ENCODE peak calls at places on chromosomes 11 and 22, in four cellular contexts. E is thoracic aorta; F is cardiac muscle cell; W is CD4-positive, alpha-beta memory T cell. S is an unnamed sample. For H3K4me1 and H3K9me3, the result is how much of the 10 kb centered on the place peaks cover.

GRCh38 chr11:13487661-13488030 is 8.2 kb downstream of the PTH start:
- DNase-seq in E (no peak), F (no peak), W (peak), S (no peak)

GRCh38 chr11:26651916-26652315 is 69.9 kb downstream of the SLC5A12 start:
- DNase-seq in E (no peak), F (no peak), W (no peak), S (no peak)

GRCh38 chr11:94732617-94733292 is 35.4 kb upstream of the AMOTL1 start:
- DNase-seq in E (no peak), F (no peak), W (no peak), S (no peak)

GRCh38 chr22:38824587-38824986 is 19.2 kb downstream of the NPTXR start:
- DNase-seq in E (no peak), F (peak), W (peak), S (peak)

GRCh38 chr11:65576232-65576866 is 496 bp downstream of the EHBP1L1 start:
- DNase-seq in E (no peak), F (no peak), W (no peak), S (peak)

GRCh38 chr11:70471254-70471653 is 72.9 kb downstream of the CTTN start:
- DNase-seq in E (no peak), F (peak), W (peak), S (peak)

GRCh38 chr11:80167766-80168165 is 726.9 kb upstream of the TENM4 start:
- DNase-seq in E (no peak), F (no peak), W (no peak), S (no peak)

GRCh38 chr11:45210846-45211245 is 64.4 kb downstream of the PRDM11 start:
- DNase-seq in E (no peak), F (no peak), W (no peak), S (no peak)

GRCh38 chr22:39220897-39221850 is 23.6 kb downstream of the PDGFB start:
- DNase-seq in E (no peak), F (no peak), W (no peak), S (no peak)

GRCh38 chr11:19892387-19892786 is 179.8 kb downstream of the NAV2 start:
- DNase-seq in E (no peak), F (no peak), W (no peak), S (no peak)

GRCh38 chr11:114604179-114604813 is 8.7 kb upstream of the NXPE4 start:
- DNase-seq in E (no peak), F (no peak), W (no peak), S (no peak)

GRCh38 chr11:113384551-113384950 is 3.0 kb upstream of the ANKK1 start:
- DNase-seq in E (no peak), F (peak), W (no peak), S (no peak)

GRCh38 chr11:78806214-78807004 is 231.7 kb upstream of the NARS2 start:
- DNase-seq in E (no peak), F (no peak), W (no peak), S (no peak)

GRCh38 chr11:96161271-96162089 is 181.5 kb downstream of the MAML2 start:
- DNase-seq in E (no peak), F (no peak), W (no peak), S (no peak)

GRCh38 chr11:75536786-75537629 is 11.3 kb upstream of the GDPD5 start:
- DNase-seq in E (no peak), F (no peak), W (no peak), S (no peak)

GRCh38 chr11:36374726-36375125 is 78.6 kb downstream of the PRR5L start:
- DNase-seq in E (no peak), F (no peak), W (no peak), S (no peak)

GRCh38 chr11:95912902-95913560 is 10.9 kb downstream of the MTMR2 start:
- DNase-seq in E (no peak), F (no peak), W (no peak), S (no peak)

GRCh38 chr11:17156283-17156682 is 51.5 kb downstream of the PIK3C2A start:
- DNase-seq in E (no peak), F (no peak), W (no peak), S (no peak)

GRCh38 chr11:9787981-9788521 is 124.2 kb downstream of the SWAP70 start:
- DNase-seq in E (peak), F (no peak), W (no peak), S (no peak)

GRCh38 chr11:20501971-20502370 is 97.4 kb upstream of the SLC6A5 start:
- DNase-seq in E (no peak), F (no peak), W (no peak), S (no peak)

GRCh38 chr22:41842996-41843970 is 10.4 kb downstream of the SREBF2 start:
- DNase-seq in E (no peak), F (no peak), W (no peak), S (no peak)

GRCh38 chr11:6531267-6531752 is 34.2 kb downstream of the DNHD1 start:
- DNase-seq in E (no peak), F (peak), W (peak), S (peak)

GRCh38 chr22:38271927-38272372 is 860 bp downstream of the TMEM184B start:
- DNase-seq in E (no peak), F (no peak), W (peak), S (no peak)

GRCh38 chr11:33835143-33835878 is 56.6 kb downstream of the LMO2 start:
- DNase-seq in E (no peak), F (peak), W (no peak), S (no peak)

GRCh38 chr11:61751384-61751783 is 1.1 kb upstream of the MYRF start:
- DNase-seq in E (no peak), F (no peak), W (no peak), S (no peak)

GRCh38 chr22:30884211-30885000 is 84.2 kb downstream of the MORC2 start:
- DNase-seq in E (no peak), F (no peak), W (no peak), S (no peak)

GRCh38 chr11:68338041-68338800 is 25.8 kb downstream of the LRP5 start:
- DNase-seq in E (no peak), F (no peak), W (no peak), S (no peak)

GRCh38 chr11:126363706-126364245 is 8.3 kb downstream of the ST3GAL4 start:
- DNase-seq in E (no peak), F (no peak), W (no peak), S (no peak)

GRCh38 chr22:24775769-24776492 is 1.4 kb upstream of the PIWIL3 start:
- DNase-seq in E (no peak), F (no peak), W (no peak), S (no peak)

GRCh38 chr22:43845981-43846380 is 16.3 kb downstream of the SULT4A1 start:
- DNase-seq in E (no peak), F (no peak), W (no peak), S (no peak)

GRCh38 chr11:118625976-118626375 is 18.6 kb downstream of the PHLDB1 start:
- DNase-seq in E (no peak), F (no peak), W (no peak), S (peak)

GRCh38 chr11:110317516-110317932 is 21.1 kb upstream of the RDX start:
- DNase-seq in E (no peak), F (peak), W (no peak), S (no peak)

GRCh38 chr11:112744041-112744440 is 217.2 kb upstream of the NCAM1 start:
- DNase-seq in E (no peak), F (no peak), W (no peak), S (no peak)

GRCh38 chr11:60756307-60757032 is at the start of gene MS4A15:
- DNase-seq in E (no peak), F (peak), W (no peak), S (peak)

GRCh38 chr11:111949519-111950426 is 12.6 kb downstream of the DIXDC1 start:
- DNase-seq in E (no peak), F (no peak), W (no peak), S (no peak)

GRCh38 chr11:15945726-15946125 is 410.6 kb downstream of the SOX6 start:
- DNase-seq in E (no peak), F (no peak), W (no peak), S (no peak)

GRCh38 chr11:2777871-2778629 is 78.3 kb upstream of the KCNQ1OT1 start:
- DNase-seq in E (no peak), F (peak), W (no peak), S (no peak)

GRCh38 chr22:38471237-38471636 is 3.3 kb downstream of the KDELR3 start:
- DNase-seq in E (no peak), F (no peak), W (no peak), S (no peak)

GRCh38 chr11:67022961-67023956 is at the start of gene SYT12:
- DNase-seq in E (no peak), F (peak), W (no peak), S (no peak)

GRCh38 chr11:67023957-67024353 is 1.0 kb downstream of the SYT12 start:
- DNase-seq in E (no peak), F (no peak), W (no peak), S (no peak)

GRCh38 chr11:67024410-67024809 is 1.5 kb downstream of the SYT12 start:
- DNase-seq in E (no peak), F (no peak), W (peak), S (peak)

GRCh38 chr11:67025750-67026149 is 2.8 kb downstream of the SYT12 start:
- DNase-seq in E (no peak), F (no peak), W (no peak), S (no peak)

GRCh38 chr11:67024966-67025365 is 2.0 kb downstream of the SYT12 start:
- DNase-seq in E (no peak), F (no peak), W (no peak), S (no peak)
- H3K4me1 ChIP-seq in E (under half), F (under half), W (under half), S (under half)

DNA sequence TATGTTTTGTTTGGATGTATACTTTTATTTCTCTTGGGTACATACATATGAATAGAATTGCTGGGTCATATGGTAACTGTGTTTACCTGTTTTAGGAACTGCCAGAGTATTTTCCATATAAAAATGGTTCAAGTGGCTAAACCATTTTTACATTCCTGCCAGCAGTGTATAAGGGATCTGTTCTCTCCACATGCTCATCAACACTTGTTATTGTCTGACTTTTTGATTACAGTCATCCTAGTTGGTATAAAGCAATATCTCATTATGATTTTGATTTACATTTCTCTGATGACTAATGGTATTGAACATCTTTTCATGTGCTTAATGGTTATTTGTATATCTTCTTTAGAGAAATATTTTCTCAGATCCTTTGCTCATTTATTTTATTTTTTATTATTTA is 104.2 kb upstream of the RRM1 start:
- DNase-seq in E (no peak), F (no peak), W (no peak), S (no peak)
- H3K9me3 ChIP-seq in E (under half), F (under half), W (under half), S (under half)

DNA sequence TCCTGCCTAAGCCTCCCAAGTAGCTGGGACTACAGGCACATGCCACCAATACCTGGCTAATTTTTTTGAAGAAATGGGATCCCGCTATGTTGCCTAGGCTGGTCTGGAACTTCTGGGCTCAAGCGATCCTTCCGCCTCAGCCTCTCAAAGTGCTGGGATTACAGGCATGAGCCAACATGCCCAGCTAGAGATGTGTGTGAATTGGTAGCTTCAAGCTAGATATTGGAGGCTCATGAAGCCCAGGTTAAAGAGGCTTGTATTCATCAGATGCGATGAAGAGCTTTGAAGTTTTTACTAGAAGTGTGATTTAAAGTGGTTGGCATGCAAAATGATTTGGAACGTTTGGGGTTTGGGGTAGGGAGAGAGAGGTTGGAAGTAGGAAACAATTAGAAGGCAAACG is 19.6 kb downstream of the NF2 start:
- DNase-seq in E (no peak), F (no peak), W (no peak), S (no peak)
- H3K4me1 ChIP-seq in E (under half), F (under half), W (under half), S (under half)

GRCh38 chr11:129740877-129741276 is 74.8 kb upstream of the TMEM45B start:
- DNase-seq in E (no peak), F (no peak), W (no peak), S (no peak)
- H3K9me3 ChIP-seq in E (under half), F (under half), W (under half), S (under half)

GRCh38 chr11:3946445-3947017 is 91.1 kb downstream of the STIM1 start:
- DNase-seq in E (no peak), F (peak), W (no peak), S (peak)

GRCh38 chr11:3949132-3949531 is 93.7 kb downstream of the STIM1 start:
- DNase-seq in E (no peak), F (no peak), W (peak), S (peak)

GRCh38 chr11:3944198-3944597 is 88.7 kb downstream of the STIM1 start:
- DNase-seq in E (no peak), F (no peak), W (no peak), S (no peak)

GRCh38 chr11:3950996-3951662 is 95.7 kb downstream of the STIM1 start:
- DNase-seq in E (no peak), F (peak), W (no peak), S (peak)

DNA sequence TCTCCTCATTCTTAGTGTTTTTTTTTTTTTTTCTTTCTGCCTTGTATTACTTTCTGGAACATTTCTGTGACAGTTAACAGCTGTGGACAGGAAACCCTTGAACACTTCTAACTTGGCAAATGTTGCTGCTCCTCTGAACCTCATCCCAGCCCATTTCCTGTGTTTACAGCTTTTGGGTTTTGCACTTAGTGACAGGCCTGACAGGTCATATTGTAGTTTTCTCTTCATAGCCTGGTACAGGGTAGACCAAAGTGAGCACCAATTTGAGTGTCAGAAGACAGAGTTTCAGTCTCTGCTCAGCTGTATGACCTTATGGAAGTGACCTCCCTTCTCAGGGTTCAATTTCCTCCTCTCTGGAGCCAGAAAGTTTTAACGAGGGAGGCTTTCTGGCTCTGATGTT is 91.6 kb downstream of the STIM1 start:
- DNase-seq in E (no peak), F (peak), W (peak), S (peak)
- H3K4me1 ChIP-seq in E (half or more), F (half or more), W (half or more), S (half or more)

GRCh38 chr22:23534201-23534850 is 45.8 kb downstream of the IGLL1 start:
- DNase-seq in E (no peak), F (no peak), W (no peak), S (no peak)

GRCh38 chr22:23531966-23532735 is 47.9 kb downstream of the IGLL1 start:
- DNase-seq in E (no peak), F (no peak), W (no peak), S (no peak)

GRCh38 chr22:23533771-23534191 is 46.3 kb downstream of the IGLL1 start:
- DNase-seq in E (no peak), F (no peak), W (no peak), S (no peak)

GRCh38 chr22:23532756-23533155 is 47.3 kb downstream of the IGLL1 start:
- DNase-seq in E (no peak), F (no peak), W (no peak), S (no peak)

GRCh38 chr22:23533328-23533762 is 46.7 kb downstream of the IGLL1 start:
- DNase-seq in E (no peak), F (peak), W (no peak), S (peak)
- H3K9me3 ChIP-seq in E (under half), F (under half), W (under half), S (under half)

GRCh38 chr11:77386178-77386577 is 84.7 kb upstream of the GDPD4 start:
- DNase-seq in E (no peak), F (no peak), W (no peak), S (no peak)
- H3K4me1 ChIP-seq in E (under half), F (under half), W (under half), S (under half)

S was measured in DND-41.